ENCODE peak calls at places on chromosomes 5 and 9, in ten cellular contexts. H, W, J, O, A, P, G, K, X and R are unnamed samples.

GRCh38 chr5:72814104-72814503 is 2.4 kb upstream of the TNPO1 start:
- DNase-seq in P (no peak), X (no peak), K (no peak), G (no peak), W (no peak), A (no peak), H (no peak), O (no peak), J (no peak), R (no peak)

GRCh38 chr5:513216-514100 is 10.8 kb downstream of the SLC9A3 start:
- DNase-seq in K (no peak), P (no peak), A (no peak), J (no peak), G (no peak), H (no peak), W (no peak), X (no peak), O (no peak), R (no peak)

GRCh38 chr9:81671880-81672280 is 17.5 kb downstream of the TLE1 start:
- DNase-seq in X (peak; percentile 53), K (no peak), A (peak; percentile 62), G (no peak), P (peak; percentile 45), W (peak; percentile 49), O (no peak), J (no peak), H (no peak), R (no peak)

GRCh38 chr5:149799119-149799623 is 69.1 kb downstream of the PPARGC1B start:
- DNase-seq in A (no peak), K (peak; percentile 76), J (peak; percentile 84), X (no peak), G (no peak), W (peak; percentile 92), H (no peak), O (no peak), P (no peak), R (no peak)

GRCh38 chr5:57176350-57176857 is 2.5 kb downstream of the GPBP1 start:
- DNase-seq in P (no peak), O (peak; percentile 31), G (no peak), A (no peak), W (peak; percentile 84), J (peak; percentile 14), X (no peak), K (peak; percentile 38), H (no peak), R (no peak)

GRCh38 chr5:67752357-67752708 is 463.2 kb upstream of the PIK3R1 start:
- DNase-seq in J (no peak), O (no peak), A (no peak), H (no peak), G (no peak), X (no peak), K (no peak), W (no peak), P (no peak), R (no peak)

GRCh38 chr9:112121633-112122032 is 53.5 kb downstream of the SUSD1 start:
- DNase-seq in G (no peak), J (no peak), P (no peak), X (no peak), O (no peak), A (no peak), W (no peak), H (no peak), K (no peak), R (no peak)

GRCh38 chr9:129109952-129110739 is 447 bp downstream of the CRAT start:
- DNase-seq in J (peak; percentile 26), X (no peak), O (no peak), H (no peak), W (peak; percentile 45), P (no peak), A (no peak), K (no peak), G (no peak), R (peak; percentile 49)

GRCh38 chr5:159511570-159511969 is 181.3 kb upstream of the IL12B start:
- DNase-seq in H (no peak), X (no peak), P (no peak), K (no peak), J (no peak), W (peak; percentile 46), A (no peak), G (no peak), O (no peak), R (no peak)

GRCh38 chr5:180804129-180804601 is 1.6 kb upstream of the MGAT1 start:
- DNase-seq in W (no peak), K (no peak), J (no peak), G (no peak), P (no peak), O (no peak), H (no peak), X (no peak), A (peak; percentile 69), R (no peak)

GRCh38 chr9:120490888-120491595 is 88.9 kb downstream of the CDK5RAP2 start:
- DNase-seq in G (no peak), J (no peak), X (no peak), K (no peak), P (no peak), W (no peak), H (peak; percentile 54), A (no peak), O (peak; percentile 57), R (no peak)

GRCh38 chr5:157161996-157162395 is 4.1 kb downstream of the GARIN3 start:
- DNase-seq in J (no peak), G (no peak), K (no peak), P (no peak), W (no peak), O (no peak), X (no peak), H (no peak), A (no peak), R (no peak)

GRCh38 chr9:116901260-116901659 is 214.2 kb downstream of the TRIM32 start:
- DNase-seq in G (no peak), K (peak; percentile 76), H (no peak), J (no peak), X (no peak), P (no peak), A (no peak), W (peak; percentile 4), O (no peak), R (no peak)

GRCh38 chr5:123665822-123666371 is 153.9 kb downstream of the CSNK1G3 start:
- DNase-seq in G (no peak), X (no peak), A (no peak), O (no peak), W (no peak), J (no peak), H (no peak), K (no peak), P (no peak), R (no peak)
- TF ChIP-seq CTCF in G (no peak), X (no peak), A (no peak), O (no peak), W (no peak), J (no peak), H (no peak), K (no peak), P (no peak), R (no peak)

GRCh38 chr9:134589748-134590147 is 51.9 kb upstream of the COL5A1 start:
- DNase-seq in J (no peak), O (no peak), X (no peak), A (no peak), H (no peak), P (no peak), K (no peak), W (no peak), G (no peak), R (no peak)
- TF ChIP-seq CTCF in J (no peak), O (no peak), X (no peak), A (no peak), H (no peak), P (no peak), K (no peak), W (no peak), G (no peak), R (no peak)

GRCh38 chr9:79255681-79256080 is 316.1 kb upstream of the TLE4 start:
- DNase-seq in J (no peak), W (no peak), O (no peak), X (no peak), A (no peak), K (no peak), H (no peak), P (no peak), G (no peak), R (no peak)

GRCh38 chr9:79257215-79257614 is 314.6 kb upstream of the TLE4 start:
- DNase-seq in H (no peak), J (no peak), O (no peak), X (no peak), K (peak; percentile 13), W (no peak), A (peak; percentile 40), P (no peak), G (peak; percentile 29), R (peak; percentile 63)

GRCh38 chr9:79256691-79257213 is 315.0 kb upstream of the TLE4 start:
- DNase-seq in H (no peak), A (no peak), J (peak; percentile 52), O (no peak), G (no peak), W (peak; percentile 11), K (peak; percentile 45), P (no peak), X (no peak), R (peak; percentile 42)

GRCh38 chr9:79257671-79258410 is 313.9 kb upstream of the TLE4 start:
- DNase-seq in H (no peak), O (no peak), X (no peak), K (no peak), A (no peak), G (no peak), P (no peak), J (no peak), W (no peak), R (no peak)

GRCh38 chr9:79254900-79255651 is 316.7 kb upstream of the TLE4 start:
- DNase-seq in G (no peak), W (no peak), P (no peak), X (no peak), J (no peak), H (no peak), O (no peak), K (no peak), A (no peak), R (no peak)
- TF ChIP-seq CTCF in G (no peak), W (peak; percentile 19), P (no peak), X (no peak), J (peak; percentile 11), H (no peak), O (no peak), K (peak; percentile 35), A (no peak), R (no peak)

GRCh38 chr5:163564321-163564924 is 59.0 kb downstream of the MAT2B start:
- DNase-seq in K (peak; percentile 45), P (peak; percentile 38), X (peak; percentile 76), O (peak; percentile 53), J (peak; percentile 35), H (peak; percentile 48), G (peak; percentile 65), A (no peak), W (peak; percentile 80), R (peak; percentile 66)
- TF ChIP-seq CTCF in K (peak; percentile 89), P (peak; percentile 89), X (peak; percentile 94), O (peak; percentile 87), J (peak; percentile 86), H (peak; percentile 70), G (peak; percentile 89), A (peak; percentile 68), W (peak; percentile 79), R (peak; percentile 90)

GRCh38 chr5:16889203-16889971 is 46.7 kb downstream of the MYO10 start:
- DNase-seq in K (no peak), A (no peak), G (no peak), W (peak; percentile 64), H (no peak), O (no peak), J (peak; percentile 71), X (no peak), P (no peak), R (no peak)
- TF ChIP-seq CTCF in K (no peak), A (no peak), G (no peak), W (no peak), H (no peak), O (no peak), J (no peak), X (no peak), P (no peak), R (no peak)